ENCODE peak calls at places on chromosome 20, in five cellular contexts. X is Peyer's patch, G is ureter, P is HS-27A, T is upper lobe of right lung. B is an unnamed sample.

GRCh38 chr20:19492116-19492515 is 265.9 kb upstream of the RIN2 start:
- DNase-seq in X (no peak), G (no peak), P (no peak), T (no peak), B (no peak)

GRCh38 chr20:64167676-64168075 is 3.4 kb downstream of the MYT1 start:
- DNase-seq in X (no peak), G (no peak), P (no peak), T (no peak), B (no peak)

GRCh38 chr20:34098570-34098969 is 13.5 kb downstream of the EIF2S2 start:
- DNase-seq in X (no peak), G (no peak), P (no peak), T (no peak), B (no peak)

GRCh38 chr20:1998715-1999114 is 4.9 kb upstream of the PDYN start:
- DNase-seq in X (no peak), G (no peak), P (no peak), T (no peak), B (no peak)

GRCh38 chr20:25254986-25255680 is 7.2 kb downstream of the PYGB start:
- DNase-seq in X (peak; percentile 76), G (peak; percentile 75), P (no peak), T (peak; percentile 84), B (no peak)

GRCh38 chr20:22411568-22412450 is 172.6 kb downstream of the FOXA2 start:
- DNase-seq in X (no peak), G (no peak), P (no peak), T (no peak), B (no peak)

GRCh38 chr20:63368151-63368550 is 7.0 kb upstream of the CHRNA4 start:
- DNase-seq in X (no peak), G (no peak), P (no peak), T (no peak), B (no peak)

GRCh38 chr20:44389871-44390270 is 34.4 kb downstream of the HNF4A start:
- DNase-seq in X (peak; percentile 0), G (no peak), P (no peak), T (no peak), B (no peak)

GRCh38 chr20:60203451-60203850 is 245.2 kb downstream of the CDH26 start:
- DNase-seq in X (no peak), G (no peak), P (no peak), T (no peak), B (peak; percentile 38)

GRCh38 chr20:37534401-37535157 is 6.9 kb upstream of the BLCAP start:
- DNase-seq in X (no peak), G (no peak), P (peak; percentile 69), T (no peak), B (no peak)

GRCh38 chr20:56925696-56926101 is 296.6 kb downstream of the TFAP2C start:
- DNase-seq in X (no peak), G (no peak), P (no peak), T (no peak), B (no peak)

GRCh38 chr20:5731753-5732366 is 18.3 kb upstream of the SHLD1 start:
- DNase-seq in X (no peak), G (no peak), P (no peak), T (no peak), B (no peak)

GRCh38 chr20:1895674-1896496 is 678 bp downstream of the SIRPA start:
- DNase-seq in X (no peak), G (no peak), P (no peak), T (no peak), B (no peak)

GRCh38 chr20:57386762-57387161 is 4.4 kb upstream of the RBM38 start:
- DNase-seq in X (no peak), G (peak; percentile 5), P (no peak), T (no peak), B (no peak)

GRCh38 chr20:40945754-40946451 is 82.7 kb upstream of the TOP1 start:
- DNase-seq in X (no peak), G (peak; percentile 67), P (no peak), T (no peak), B (no peak)

GRCh38 chr20:22346716-22347115 is 237.7 kb downstream of the FOXA2 start:
- DNase-seq in X (no peak), G (no peak), P (no peak), T (no peak), B (no peak)

GRCh38 chr20:53750827-53751393 is 157.3 kb upstream of the ZNF217 start:
- DNase-seq in X (no peak), G (peak; percentile 73), P (no peak), T (no peak), B (no peak)

GRCh38 chr20:37303637-37304036 is 14.2 kb downstream of the MANBAL start:
- DNase-seq in X (no peak), G (no peak), P (no peak), T (no peak), B (no peak)

GRCh38 chr20:49171928-49172327 is 16.2 kb downstream of the STAU1 start:
- DNase-seq in X (no peak), G (no peak), P (no peak), T (no peak), B (no peak)

GRCh38 chr20:63106765-63107448 is 100.1 kb upstream of the BHLHE23 start:
- DNase-seq in X (no peak), G (no peak), P (no peak), T (no peak), B (no peak)

GRCh38 chr20:41618807-41619294 is 674 bp upstream of the CHD6 start:
- DNase-seq in X (no peak), G (no peak), P (no peak), T (no peak), B (no peak)

GRCh38 chr20:9301129-9302072 is 213.0 kb upstream of the LAMP5 start:
- DNase-seq in X (no peak), G (no peak), P (no peak), T (no peak), B (no peak)

GRCh38 chr20:47502271-47502730 is 614 bp downstream of the NCOA3 start:
- DNase-seq in X (no peak), G (peak; percentile 51), P (peak; percentile 19), T (peak; percentile 75), B (no peak)

B was measured in keratinocyte.